ENCODE peak calls at places on chromosomes 2 and 18, in five cellular contexts. One of them, this sample, is unnamed.
A peak's percentile ranks its signal among the peaks of the same experiment; 100 is the strongest.

GRCh38 chr18:79321625-79322024 is 74.1 kb upstream of the NFATC1 start:
- DNase-seq in fibroblast of mammary gland: peak; percentile 34
- DNase-seq in adrenal gland: no peak
- DNase-seq in NB4: no peak
- DNase-seq in lower leg skin: no peak
- DNase-seq in this sample: no peak

GRCh38 chr2:38581193-38582147 is 21.3 kb downstream of the HNRNPLL start:
- DNase-seq in fibroblast of mammary gland: peak; percentile 87
- DNase-seq in NB4: peak; percentile 87
- DNase-seq in lower leg skin: no peak
- DNase-seq in adrenal gland: no peak
- DNase-seq in this sample: no peak

GRCh38 chr2:136796339-136796738 is 31.0 kb downstream of the THSD7B start:
- DNase-seq in fibroblast of mammary gland: no peak
- DNase-seq in NB4: no peak
- DNase-seq in adrenal gland: no peak
- DNase-seq in lower leg skin: no peak
- DNase-seq in this sample: no peak

GRCh38 chr2:219404291-219404910 is 13.8 kb upstream of the DES start:
- DNase-seq in lower leg skin: no peak
- DNase-seq in NB4: no peak
- DNase-seq in fibroblast of mammary gland: no peak
- DNase-seq in adrenal gland: no peak
- DNase-seq in this sample: no peak

GRCh38 chr2:43225788-43226557 is 433 bp downstream of the ZFP36L2 start:
- DNase-seq in lower leg skin: peak; percentile 91
- DNase-seq in NB4: peak; percentile 82
- DNase-seq in fibroblast of mammary gland: peak; percentile 42
- DNase-seq in adrenal gland: no peak
- DNase-seq in this sample: no peak

GRCh38 chr18:2337552-2338141 is 233.7 kb downstream of the METTL4 start:
- DNase-seq in fibroblast of mammary gland: peak; percentile 59
- DNase-seq in lower leg skin: no peak
- DNase-seq in NB4: peak; percentile 52
- DNase-seq in adrenal gland: no peak
- DNase-seq in this sample: no peak

GRCh38 chr2:175540421-175540820 is 358.9 kb upstream of the ATP5MC3 start:
- DNase-seq in fibroblast of mammary gland: no peak
- DNase-seq in NB4: no peak
- DNase-seq in adrenal gland: no peak
- DNase-seq in lower leg skin: no peak
- DNase-seq in this sample: no peak

GRCh38 chr2:70450641-70451250 is 102.9 kb downstream of the TGFA start:
- DNase-seq in adrenal gland: no peak
- DNase-seq in lower leg skin: no peak
- DNase-seq in fibroblast of mammary gland: no peak
- DNase-seq in NB4: no peak
- DNase-seq in this sample: no peak

GRCh38 chr18:49020129-49020528 is 69.4 kb upstream of the SMAD7 start:
- DNase-seq in fibroblast of mammary gland: no peak
- DNase-seq in adrenal gland: peak; percentile 7
- DNase-seq in lower leg skin: peak; percentile 73
- DNase-seq in NB4: no peak
- DNase-seq in this sample: no peak

DNA sequence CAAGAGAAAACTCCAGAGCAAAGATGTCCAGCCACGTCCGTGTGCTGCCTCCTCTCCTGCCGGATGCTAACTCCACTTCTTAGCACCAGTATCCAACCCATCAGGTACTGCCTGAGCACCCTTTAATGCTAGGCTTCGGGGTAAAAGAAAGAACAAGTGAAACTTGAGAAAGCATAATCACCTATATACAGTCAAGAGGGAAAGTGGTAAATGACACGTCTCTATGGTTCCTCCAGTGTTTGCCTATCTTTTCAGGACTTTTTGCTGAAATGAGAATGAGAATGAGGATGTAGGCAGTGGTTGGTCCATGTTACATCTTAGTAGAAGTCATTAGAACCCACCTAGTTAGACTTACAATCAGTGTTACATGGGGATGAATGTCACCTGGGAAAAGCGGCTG is 47.9 kb downstream of the EPHA4 start:
- DNase-seq in fibroblast of mammary gland: no peak
- DNase-seq in lower leg skin: no peak
- DNase-seq in adrenal gland: no peak
- DNase-seq in NB4: no peak
- DNase-seq in this sample: no peak
- TF ChIP-seq CTCF in fibroblast of mammary gland: no peak
- TF ChIP-seq CTCF in lower leg skin: no peak
- TF ChIP-seq CTCF in adrenal gland: no peak
- TF ChIP-seq CTCF in NB4: no peak
- TF ChIP-seq CTCF in this sample: no peak

GRCh38 chr2:238159676-238160205 is 971 bp downstream of the ERFE start:
- DNase-seq in lower leg skin: no peak
- DNase-seq in fibroblast of mammary gland: no peak
- DNase-seq in NB4: no peak
- DNase-seq in adrenal gland: no peak
- DNase-seq in this sample: peak; percentile 57

GRCh38 chr2:238162171-238162515 is 3.4 kb downstream of the ERFE start:
- DNase-seq in NB4: no peak
- DNase-seq in adrenal gland: no peak
- DNase-seq in lower leg skin: no peak
- DNase-seq in fibroblast of mammary gland: no peak
- DNase-seq in this sample: peak; percentile 34

GRCh38 chr2:238161291-238162051 is 2.7 kb downstream of the ERFE start:
- DNase-seq in lower leg skin: no peak
- DNase-seq in fibroblast of mammary gland: no peak
- DNase-seq in adrenal gland: no peak
- DNase-seq in NB4: no peak
- DNase-seq in this sample: peak; percentile 54

GRCh38 chr2:238158807-238159539 is at the start of gene ERFE:
- DNase-seq in NB4: peak; percentile 82
- DNase-seq in lower leg skin: no peak
- DNase-seq in fibroblast of mammary gland: no peak
- DNase-seq in adrenal gland: no peak
- DNase-seq in this sample: no peak

GRCh38 chr2:238160206-238161129 is 1.7 kb downstream of the ERFE start:
- DNase-seq in lower leg skin: no peak
- DNase-seq in fibroblast of mammary gland: no peak
- DNase-seq in NB4: peak; percentile 69
- DNase-seq in adrenal gland: no peak
- DNase-seq in this sample: peak; percentile 47
- TF ChIP-seq CTCF in lower leg skin: no peak
- TF ChIP-seq CTCF in fibroblast of mammary gland: peak; percentile 7
- TF ChIP-seq CTCF in NB4: peak; percentile 55
- TF ChIP-seq CTCF in adrenal gland: no peak
- TF ChIP-seq CTCF in this sample: peak; percentile 22

GRCh38 chr18:24515721-24516120 is 55.3 kb downstream of the HRH4 start:
- DNase-seq in NB4: no peak
- DNase-seq in lower leg skin: no peak
- DNase-seq in fibroblast of mammary gland: no peak
- DNase-seq in adrenal gland: no peak
- DNase-seq in this sample: no peak

GRCh38 chr18:24518596-24518995 is 58.2 kb downstream of the HRH4 start:
- DNase-seq in adrenal gland: no peak
- DNase-seq in lower leg skin: no peak
- DNase-seq in fibroblast of mammary gland: no peak
- DNase-seq in NB4: no peak
- DNase-seq in this sample: no peak

GRCh38 chr18:24517554-24517953 is 57.1 kb downstream of the HRH4 start:
- DNase-seq in lower leg skin: no peak
- DNase-seq in adrenal gland: no peak
- DNase-seq in NB4: no peak
- DNase-seq in fibroblast of mammary gland: no peak
- DNase-seq in this sample: no peak

GRCh38 chr18:24509435-24509834 is 49.0 kb downstream of the HRH4 start:
- DNase-seq in adrenal gland: no peak
- DNase-seq in NB4: no peak
- DNase-seq in lower leg skin: no peak
- DNase-seq in fibroblast of mammary gland: no peak
- DNase-seq in this sample: no peak

DNA sequence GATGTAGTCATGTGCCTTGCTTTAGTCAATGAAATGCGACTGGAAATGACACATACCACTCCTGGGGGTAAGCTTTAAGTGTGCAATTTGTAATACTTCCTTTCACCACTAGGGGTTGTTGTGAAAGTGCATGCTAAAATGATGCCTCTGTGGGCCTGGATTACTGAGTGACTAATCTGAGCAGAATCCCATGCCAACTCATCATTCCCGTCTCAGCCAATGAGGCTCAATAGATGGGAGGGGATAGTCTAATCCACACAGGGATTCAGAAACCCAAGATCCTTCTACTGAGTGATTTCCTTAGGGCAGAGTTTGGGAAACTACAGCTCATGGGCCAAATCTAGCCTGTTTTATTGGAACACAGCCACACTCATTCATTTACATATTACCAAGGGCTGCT is 54.0 kb downstream of the HRH4 start:
- DNase-seq in NB4: peak; percentile 49
- DNase-seq in lower leg skin: no peak
- DNase-seq in adrenal gland: no peak
- DNase-seq in fibroblast of mammary gland: peak; percentile 88
- DNase-seq in this sample: no peak
- TF ChIP-seq CTCF in NB4: peak; percentile 64
- TF ChIP-seq CTCF in lower leg skin: no peak
- TF ChIP-seq CTCF in adrenal gland: peak; percentile 39
- TF ChIP-seq CTCF in fibroblast of mammary gland: peak; percentile 63
- TF ChIP-seq CTCF in this sample: peak; percentile 46

GRCh38 chr18:27685071-27685470 is 491.9 kb downstream of the CDH2 start:
- DNase-seq in lower leg skin: no peak
- DNase-seq in adrenal gland: no peak
- DNase-seq in NB4: no peak
- DNase-seq in fibroblast of mammary gland: no peak
- DNase-seq in this sample: no peak

GRCh38 chr18:27688581-27688980 is 488.3 kb downstream of the CDH2 start:
- DNase-seq in lower leg skin: no peak
- DNase-seq in adrenal gland: no peak
- DNase-seq in fibroblast of mammary gland: no peak
- DNase-seq in NB4: no peak
- DNase-seq in this sample: no peak

GRCh38 chr18:27687351-27687979 is 489.5 kb downstream of the CDH2 start:
- DNase-seq in lower leg skin: no peak
- DNase-seq in fibroblast of mammary gland: no peak
- DNase-seq in adrenal gland: no peak
- DNase-seq in NB4: no peak
- DNase-seq in this sample: no peak

GRCh38 chr18:27685807-27686412 is 491.0 kb downstream of the CDH2 start:
- DNase-seq in fibroblast of mammary gland: peak; percentile 45
- DNase-seq in adrenal gland: peak; percentile 21
- DNase-seq in lower leg skin: no peak
- DNase-seq in NB4: peak; percentile 25
- DNase-seq in this sample: no peak
- TF ChIP-seq CTCF in fibroblast of mammary gland: peak; percentile 79
- TF ChIP-seq CTCF in adrenal gland: peak; percentile 63
- TF ChIP-seq CTCF in lower leg skin: no peak
- TF ChIP-seq CTCF in NB4: peak; percentile 53
- TF ChIP-seq CTCF in this sample: peak; percentile 84

GRCh38 chr2:88875749-88876148 is 184.3 kb downstream of the RPIA start:
- DNase-seq in adrenal gland: no peak
- DNase-seq in fibroblast of mammary gland: no peak
- DNase-seq in NB4: no peak
- DNase-seq in lower leg skin: no peak
- DNase-seq in this sample: no peak

GRCh38 chr2:88885679-88886402 is 194.4 kb downstream of the RPIA start:
- DNase-seq in lower leg skin: no peak
- DNase-seq in adrenal gland: no peak
- DNase-seq in fibroblast of mammary gland: no peak
- DNase-seq in NB4: no peak
- DNase-seq in this sample: no peak

GRCh38 chr2:88885275-88885674 is 193.8 kb downstream of the RPIA start:
- DNase-seq in adrenal gland: no peak
- DNase-seq in NB4: no peak
- DNase-seq in fibroblast of mammary gland: no peak
- DNase-seq in lower leg skin: no peak
- DNase-seq in this sample: no peak

GRCh38 chr2:88880441-88880953 is 189.0 kb downstream of the RPIA start:
- DNase-seq in adrenal gland: peak; percentile 47
- DNase-seq in NB4: peak; percentile 71
- DNase-seq in lower leg skin: no peak
- DNase-seq in fibroblast of mammary gland: peak; percentile 57
- DNase-seq in this sample: no peak
- TF ChIP-seq CTCF in adrenal gland: peak; percentile 62
- TF ChIP-seq CTCF in NB4: peak; percentile 71
- TF ChIP-seq CTCF in lower leg skin: no peak
- TF ChIP-seq CTCF in fibroblast of mammary gland: peak; percentile 80
- TF ChIP-seq CTCF in this sample: peak; percentile 85

DNA sequence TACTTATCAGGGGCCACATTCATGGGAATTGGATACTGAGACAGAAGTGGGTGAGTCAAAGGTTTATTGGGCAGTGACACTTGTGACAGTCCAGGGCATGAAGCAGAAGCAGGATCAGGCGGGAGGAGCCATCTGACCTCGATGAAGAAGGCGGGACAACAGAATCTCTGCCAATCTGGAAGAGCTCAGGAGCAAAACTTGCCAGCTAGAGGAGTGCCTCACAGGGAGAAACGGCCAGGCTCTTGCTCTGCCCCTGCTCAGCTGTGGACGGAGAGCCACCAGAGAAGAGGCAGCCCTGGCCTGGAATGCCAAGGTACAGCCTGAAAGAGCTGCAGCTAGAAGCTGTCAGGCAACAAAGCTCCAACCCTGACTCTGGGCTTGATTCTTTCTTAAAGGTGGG is 16.9 kb downstream of the DAW1 start:
- DNase-seq in lower leg skin: no peak
- DNase-seq in NB4: peak; percentile 33
- DNase-seq in adrenal gland: peak; percentile 29
- DNase-seq in fibroblast of mammary gland: no peak
- DNase-seq in this sample: no peak
- TF ChIP-seq CTCF in lower leg skin: no peak
- TF ChIP-seq CTCF in NB4: no peak
- TF ChIP-seq CTCF in adrenal gland: no peak
- TF ChIP-seq CTCF in fibroblast of mammary gland: no peak
- TF ChIP-seq CTCF in this sample: no peak

This sample was measured in RWPE2.